ENCODE peak calls at places on chromosomes 16 and 17, in six cellular contexts. One of them, this sample, is unnamed.
A peak's percentile ranks its signal among the peaks of the same experiment; 100 is the strongest.

GRCh38 chr16:19380316-19380715 is 37.4 kb upstream of the TMC5 start:
- DNase-seq in activated CD4-positive, alpha-beta T cell treated with anti-CD3 and anti-CD28 coated beads for 24 hours: no peak
- DNase-seq in Kasumi-1: no peak
- DNase-seq in posterior vena cava: no peak
- DNase-seq in T-helper 1 cell: no peak
- DNase-seq in AG08396: no peak
- DNase-seq in this sample: no peak

GRCh38 chr16:15032547-15033308 is 23.1 kb downstream of the NTAN1 start:
- DNase-seq in activated CD4-positive, alpha-beta T cell treated with anti-CD3 and anti-CD28 coated beads for 24 hours: no peak
- DNase-seq in Kasumi-1: no peak
- DNase-seq in posterior vena cava: no peak
- DNase-seq in T-helper 1 cell: no peak
- DNase-seq in AG08396: no peak
- DNase-seq in this sample: peak; percentile 36

GRCh38 chr17:35666967-35667552 is 64.4 kb upstream of the RASL10B start:
- DNase-seq in activated CD4-positive, alpha-beta T cell treated with anti-CD3 and anti-CD28 coated beads for 24 hours: no peak
- DNase-seq in Kasumi-1: no peak
- DNase-seq in posterior vena cava: no peak
- DNase-seq in T-helper 1 cell: no peak
- DNase-seq in AG08396: no peak
- DNase-seq in this sample: no peak

GRCh38 chr16:25158401-25158800 is 46.9 kb downstream of the LCMT1 start:
- DNase-seq in activated CD4-positive, alpha-beta T cell treated with anti-CD3 and anti-CD28 coated beads for 24 hours: no peak
- DNase-seq in Kasumi-1: no peak
- DNase-seq in posterior vena cava: no peak
- DNase-seq in T-helper 1 cell: no peak
- DNase-seq in AG08396: no peak
- DNase-seq in this sample: no peak

GRCh38 chr16:4537376-4538066 is 1.1 kb downstream of the CDIP1 start:
- DNase-seq in activated CD4-positive, alpha-beta T cell treated with anti-CD3 and anti-CD28 coated beads for 24 hours: no peak
- DNase-seq in Kasumi-1: no peak
- DNase-seq in posterior vena cava: no peak
- DNase-seq in T-helper 1 cell: no peak
- DNase-seq in AG08396: no peak
- DNase-seq in this sample: peak; percentile 82

GRCh38 chr16:27860091-27860490 is 203.4 kb downstream of the GSG1L start:
- DNase-seq in activated CD4-positive, alpha-beta T cell treated with anti-CD3 and anti-CD28 coated beads for 24 hours: no peak
- DNase-seq in Kasumi-1: no peak
- DNase-seq in posterior vena cava: no peak
- DNase-seq in T-helper 1 cell: no peak
- DNase-seq in AG08396: no peak
- DNase-seq in this sample: no peak

GRCh38 chr17:56185491-56185890 is 32.2 kb downstream of the ANKFN1 start:
- DNase-seq in activated CD4-positive, alpha-beta T cell treated with anti-CD3 and anti-CD28 coated beads for 24 hours: no peak
- DNase-seq in Kasumi-1: no peak
- DNase-seq in posterior vena cava: no peak
- DNase-seq in T-helper 1 cell: no peak
- DNase-seq in AG08396: no peak
- DNase-seq in this sample: no peak

GRCh38 chr16:67187175-67187900 is 2.6 kb downstream of the EXOC3L1 start:
- DNase-seq in activated CD4-positive, alpha-beta T cell treated with anti-CD3 and anti-CD28 coated beads for 24 hours: no peak
- DNase-seq in Kasumi-1: no peak
- DNase-seq in posterior vena cava: no peak
- DNase-seq in T-helper 1 cell: no peak
- DNase-seq in AG08396: no peak
- DNase-seq in this sample: no peak

GRCh38 chr17:43543771-43544575 is 2.2 kb downstream of the ETV4 start:
- DNase-seq in activated CD4-positive, alpha-beta T cell treated with anti-CD3 and anti-CD28 coated beads for 24 hours: no peak
- DNase-seq in Kasumi-1: no peak
- DNase-seq in posterior vena cava: no peak
- DNase-seq in T-helper 1 cell: no peak
- DNase-seq in AG08396: no peak
- DNase-seq in this sample: no peak